ENCODE peak calls at places on chromosome 20, in four cellular contexts. V is T follicular helper cell, Q is fibroblast of the aortic adventitia, B is A673. O is an unnamed sample.

GRCh38 chr20:6231551-6231950 is 108.7 kb upstream of the FERMT1 start:
- DNase-seq in V (no peak), Q (peak), B (no peak), O (no peak)

GRCh38 chr20:61742097-61742805 is 323.4 kb downstream of the TAF4 start:
- DNase-seq in V (no peak), Q (no peak), B (no peak), O (no peak)

GRCh38 chr20:24497851-24498250 is 28.4 kb downstream of the SYNDIG1 start:
- DNase-seq in V (no peak), Q (peak), B (peak), O (no peak)

GRCh38 chr20:54172856-54173652 is 732 bp downstream of the CYP24A1 start:
- DNase-seq in V (no peak), Q (no peak), B (peak), O (no peak)

GRCh38 chr20:50346372-50347347 is 156.0 kb downstream of the CEBPB start:
- DNase-seq in V (no peak), Q (peak), B (peak), O (no peak)

GRCh38 chr20:2797136-2797983 is 3.1 kb downstream of the CPXM1 start:
- DNase-seq in V (no peak), Q (no peak), B (no peak), O (no peak)

GRCh38 chr20:45020236-45020886 is 54.0 kb downstream of the STK4 start:
- DNase-seq in V (no peak), Q (no peak), B (no peak), O (no peak)

GRCh38 chr20:63215101-63216040 is 560 bp downstream of the YTHDF1 start:
- DNase-seq in V (no peak), Q (peak), B (peak), O (no peak)

GRCh38 chr20:23379772-23380171 is 17.8 kb downstream of the GZF1 start:
- DNase-seq in V (no peak), Q (no peak), B (no peak), O (no peak)

GRCh38 chr20:63125581-63125892 is 90.4 kb downstream of the YTHDF1 start:
- DNase-seq in V (no peak), Q (no peak), B (no peak), O (no peak)

GRCh38 chr20:32249030-32249738 is 28.3 kb upstream of the KIF3B start:
- DNase-seq in V (peak), Q (no peak), B (no peak), O (no peak)

GRCh38 chr20:57678340-57678739 is 31.5 kb downstream of the PMEPA1 start:
- DNase-seq in V (no peak), Q (no peak), B (no peak), O (no peak)

GRCh38 chr20:48288930-48289507 is 503.7 kb upstream of the SULF2 start:
- DNase-seq in V (no peak), Q (no peak), B (no peak), O (no peak)

GRCh38 chr20:63009988-63010769 is 3.4 kb upstream of the BHLHE23 start:
- DNase-seq in V (peak), Q (peak), B (no peak), O (peak)

GRCh38 chr20:61801065-61801360 is 264.7 kb downstream of the TAF4 start:
- DNase-seq in V (no peak), Q (no peak), B (no peak), O (no peak)

GRCh38 chr20:54017846-54018245 is 52.5 kb downstream of the BCAS1 start:
- DNase-seq in V (no peak), Q (no peak), B (no peak), O (no peak)